ENCODE peak calls at places on chromosomes 3 and 15, in four cellular contexts. Z, V, H and U are unnamed samples.

GRCh38 chr15:71048913-71049675 is 66.2 kb upstream of the THSD4 start:
- DNase-seq in H (no peak), V (no peak), Z (peak; percentile 99), U (no peak)

GRCh38 chr3:82814660-82815059 is 1053.2 kb upstream of the GBE1 start:
- DNase-seq in V (peak; percentile 28), Z (no peak), H (no peak), U (no peak)

GRCh38 chr15:65277015-65277414 is 9.7 kb downstream of the PARP16 start:
- DNase-seq in Z (no peak), H (no peak), V (no peak), U (no peak)

GRCh38 chr3:136984837-136985236 is 27.1 kb downstream of the IL20RB start:
- DNase-seq in Z (peak; percentile 73), H (no peak), V (no peak), U (no peak)

GRCh38 chr15:85733415-85733814 is 61.3 kb downstream of the KLHL25 start:
- DNase-seq in H (no peak), Z (peak; percentile 28), V (no peak), U (no peak)

GRCh38 chr3:79414821-79415220 is 353.0 kb downstream of the ROBO1 start:
- DNase-seq in H (peak; percentile 67), Z (peak; percentile 69), V (peak; percentile 11), U (no peak)

GRCh38 chr3:9231006-9231405 is 18.4 kb downstream of the SRGAP3 start:
- DNase-seq in V (no peak), H (no peak), Z (peak; percentile 41), U (no peak)

GRCh38 chr3:77052733-77053680 is 13.1 kb downstream of the ROBO2 start:
- DNase-seq in H (no peak), V (no peak), Z (no peak), U (no peak)

GRCh38 chr15:99729920-99730319 is 3.3 kb downstream of the LYSMD4 start:
- DNase-seq in V (no peak), H (no peak), Z (peak; percentile 68), U (no peak)

GRCh38 chr3:87333393-87333892 is 57.1 kb upstream of the POU1F1 start:
- DNase-seq in H (no peak), Z (peak; percentile 89), V (no peak), U (no peak)

GRCh38 chr15:40925863-40926658 is 3.1 kb upstream of the DLL4 start:
- DNase-seq in H (no peak), V (no peak), Z (no peak), U (no peak)

GRCh38 chr15:85463273-85463937 is 83.0 kb downstream of the AKAP13 start:
- DNase-seq in V (no peak), H (no peak), Z (no peak), U (no peak)

GRCh38 chr3:17233398-17233800 is 348.6 kb downstream of the PLCL2 start:
- DNase-seq in V (no peak), H (no peak), Z (peak; percentile 71), U (no peak)

DNA sequence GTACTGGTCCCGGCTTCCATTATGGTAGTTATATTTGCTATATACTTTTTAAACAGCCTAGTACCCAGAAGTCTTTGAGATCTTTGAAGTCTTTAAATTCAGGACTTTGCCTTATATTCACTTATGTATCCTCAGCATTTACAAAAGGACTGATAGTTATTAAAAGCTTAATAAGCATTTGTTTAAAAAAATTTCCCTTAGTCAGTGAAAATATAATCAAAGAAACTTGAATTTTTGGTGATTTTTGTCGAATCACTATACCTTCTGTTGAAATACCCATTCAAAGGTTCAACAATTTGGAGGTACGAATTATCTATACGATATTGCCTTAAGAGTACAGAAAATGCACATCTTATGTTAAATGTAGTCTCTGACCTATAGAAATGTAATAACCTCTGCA is 721.4 kb downstream of the NSUN3 start:
- DNase-seq in Z (no peak), V (no peak), H (no peak), U (no peak)
- TF ChIP-seq CTCF in Z (no peak), V (no peak), H (no peak), U (no peak)

DNA sequence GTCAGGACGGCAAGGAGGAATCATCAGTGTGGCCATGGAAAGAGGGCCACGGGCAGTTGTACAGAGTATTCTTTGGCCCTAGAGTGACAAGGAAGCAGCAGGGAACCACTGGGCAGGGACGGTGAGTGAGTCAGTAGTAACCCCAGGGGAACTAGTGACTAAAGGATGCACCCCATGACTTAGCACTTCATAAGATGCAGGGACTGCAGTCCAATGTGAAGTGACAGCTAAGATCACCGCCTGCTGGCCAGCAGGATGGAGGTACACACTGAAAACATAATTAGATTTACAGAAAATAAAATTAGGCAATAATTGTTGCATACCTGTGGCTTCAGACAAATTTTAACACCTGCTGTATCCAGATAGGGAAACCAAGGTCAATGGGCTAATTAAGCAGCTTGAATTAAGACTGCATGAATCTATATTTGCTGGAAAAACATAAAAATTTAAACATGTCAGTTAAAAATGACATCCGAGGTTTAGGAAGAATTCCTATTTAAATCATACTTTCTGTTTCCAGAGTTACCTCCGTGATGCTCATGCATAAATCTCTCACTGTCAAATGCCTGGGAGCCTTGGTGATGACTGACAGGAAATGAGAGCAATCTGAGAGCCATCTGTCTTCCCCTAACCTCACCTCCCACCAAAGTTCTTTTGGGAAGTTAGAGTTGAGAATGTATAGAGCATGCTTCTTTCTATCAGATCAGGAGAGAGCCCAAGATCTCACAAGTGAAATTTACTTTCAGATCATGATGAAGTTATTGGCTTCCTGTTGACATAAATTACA is 56.5 kb downstream of the DCLK3 start:
- DNase-seq in V (no peak), H (no peak), Z (peak; percentile 21), U (no peak)
- TF ChIP-seq CTCF in V (no peak), H (no peak), Z (peak; percentile 12), U (no peak)

DNA sequence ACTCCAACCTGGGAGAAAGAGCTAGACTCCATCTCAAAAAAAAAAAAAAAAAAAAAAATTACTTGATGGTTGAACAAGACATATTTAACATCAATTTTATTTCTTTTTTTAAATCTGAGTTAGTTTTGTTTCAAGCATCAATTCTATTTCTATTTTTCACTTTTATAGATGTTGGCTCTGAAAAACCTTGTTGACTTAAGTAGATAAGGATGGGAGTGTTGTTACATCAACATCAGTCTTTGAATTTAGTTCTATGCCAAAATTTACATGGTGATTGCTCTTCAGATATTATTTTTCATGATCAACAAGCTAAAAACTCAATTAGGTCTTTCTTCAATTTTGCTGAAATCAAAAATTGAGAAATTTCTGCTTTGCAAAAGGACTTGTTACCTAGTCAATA is 66.9 kb downstream of the SERP1 start:
- DNase-seq in H (no peak), Z (no peak), V (no peak), U (no peak)
- TF ChIP-seq CTCF in H (no peak), Z (no peak), V (no peak), U (no peak)

DNA sequence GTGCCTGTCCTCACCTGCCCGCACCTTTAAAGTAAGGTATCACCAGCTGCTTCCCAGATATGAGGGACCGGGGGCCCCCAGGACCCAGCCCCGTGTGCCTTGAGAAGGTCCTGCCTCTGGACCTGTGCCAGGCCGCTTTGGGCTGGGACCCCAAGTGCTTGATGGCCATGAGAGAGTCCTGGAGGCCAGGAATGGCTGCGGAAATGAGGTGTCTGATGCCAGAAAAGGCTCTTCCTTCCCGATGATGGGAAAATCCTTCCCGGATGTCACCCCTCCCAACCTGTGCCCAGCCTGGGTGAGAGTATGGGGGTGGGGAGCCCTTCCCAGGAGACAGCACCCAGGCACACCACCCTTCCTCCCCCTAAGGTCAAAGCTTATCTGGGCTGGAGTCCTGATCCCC is 14.1 kb downstream of the SEMA3F start:
- DNase-seq in H (no peak), Z (no peak), V (no peak), U (no peak)
- TF ChIP-seq CTCF in H (no peak), Z (no peak), V (no peak), U (no peak)

DNA sequence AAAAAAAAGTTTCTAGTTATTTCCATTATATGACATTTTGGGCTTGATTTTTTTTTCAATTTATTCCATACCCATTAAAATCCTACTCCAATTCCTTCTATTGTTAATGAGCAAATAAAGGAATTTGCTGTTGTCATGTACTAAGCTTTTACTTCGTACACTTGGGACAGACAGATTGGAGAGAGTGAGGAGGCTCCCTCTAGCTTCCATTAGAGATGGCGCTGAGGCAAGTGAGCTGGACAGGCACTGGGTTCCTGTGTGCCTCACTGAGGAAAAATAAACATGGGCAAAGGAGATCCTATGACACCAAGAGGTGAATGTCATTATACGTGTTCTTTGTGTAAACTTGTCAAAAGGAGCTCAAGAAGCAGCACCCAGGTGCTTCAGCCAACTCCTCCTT is 441.1 kb upstream of the MDFIC2 start:
- DNase-seq in V (no peak), H (no peak), Z (no peak), U (no peak)
- TF ChIP-seq CTCF in V (no peak), H (no peak), Z (no peak), U (no peak)

GRCh38 chr3:173045770-173046382 is 95.2 kb downstream of the SPATA16 start:
- DNase-seq in H (no peak), Z (peak; percentile 46), V (no peak), U (no peak)
- TF ChIP-seq CTCF in H (no peak), Z (peak; percentile 39), V (peak; percentile 46), U (no peak)

DNA sequence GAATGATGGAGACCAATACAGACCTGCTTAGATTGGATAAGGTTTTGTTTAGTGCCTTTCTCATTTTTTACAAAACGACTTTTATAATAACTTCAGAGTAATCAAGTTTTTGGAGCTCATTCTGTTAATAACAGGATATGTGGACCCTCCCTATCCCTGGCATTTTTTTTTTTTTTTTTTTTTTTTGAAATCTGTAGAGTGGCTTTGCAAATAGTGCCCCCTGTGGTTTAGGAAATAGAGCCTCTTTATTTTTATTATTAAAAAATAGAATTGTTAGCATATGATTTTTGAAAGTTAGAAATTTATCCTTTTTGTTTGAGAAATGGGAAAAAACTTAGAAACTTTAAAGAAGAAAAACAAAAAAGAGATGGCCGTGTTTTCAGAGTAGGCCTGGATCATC is 11.4 kb downstream of the SKIL start:
- DNase-seq in Z (no peak), V (no peak), H (no peak), U (no peak)
- TF ChIP-seq CTCF in Z (peak; percentile 49), V (peak; percentile 48), H (no peak), U (no peak)

GRCh38 chr15:62588930-62589655 is 424.0 kb upstream of the C2CD4B start:
- DNase-seq in Z (peak; percentile 64), V (no peak), H (no peak), U (no peak)
- TF ChIP-seq CTCF in Z (peak; percentile 9), V (no peak), H (no peak), U (no peak)

GRCh38 chr15:56016281-56016680 is 22.9 kb upstream of the NEDD4 start:
- DNase-seq in Z (no peak), H (no peak), V (no peak), U (no peak)

GRCh38 chr15:56019060-56019793 is 25.8 kb upstream of the NEDD4 start:
- DNase-seq in V (no peak), Z (no peak), H (no peak), U (no peak)

GRCh38 chr15:56017511-56017910 is 24.1 kb upstream of the NEDD4 start:
- DNase-seq in Z (no peak), H (no peak), V (no peak), U (no peak)

GRCh38 chr15:56019819-56020218 is 26.4 kb upstream of the NEDD4 start:
- DNase-seq in Z (no peak), V (no peak), H (no peak), U (no peak)

GRCh38 chr15:56017920-56018319 is 24.5 kb upstream of the NEDD4 start:
- DNase-seq in V (no peak), H (no peak), Z (no peak), U (no peak)
- TF ChIP-seq CTCF in V (no peak), H (no peak), Z (no peak), U (no peak)